ENCODE peak calls at places on chromosome 7, in four cellular contexts. One of them, this sample, is unnamed.

GRCh38 chr7:82419200-82419599 is 24.4 kb downstream of the CACNA2D1 start:
- DNase-seq in fibroblast of lung: no peak
- DNase-seq in lower leg skin: no peak
- DNase-seq in endothelial cell of umbilical vein: no peak
- DNase-seq in this sample: no peak

GRCh38 chr7:100053201-100053600 is 3.6 kb downstream of the ZSCAN21 start:
- DNase-seq in fibroblast of lung: peak
- DNase-seq in lower leg skin: peak
- DNase-seq in endothelial cell of umbilical vein: peak
- DNase-seq in this sample: no peak

GRCh38 chr7:135372222-135372621 is 137.7 kb downstream of the CNOT4 start:
- DNase-seq in fibroblast of lung: no peak
- DNase-seq in lower leg skin: no peak
- DNase-seq in endothelial cell of umbilical vein: no peak
- DNase-seq in this sample: no peak

GRCh38 chr7:99235925-99236324 is 28.0 kb upstream of the KPNA7 start:
- DNase-seq in fibroblast of lung: no peak
- DNase-seq in lower leg skin: no peak
- DNase-seq in endothelial cell of umbilical vein: no peak
- DNase-seq in this sample: no peak

GRCh38 chr7:40551685-40552576 is 417.1 kb downstream of the SUGCT start:
- DNase-seq in fibroblast of lung: peak
- DNase-seq in lower leg skin: no peak
- DNase-seq in endothelial cell of umbilical vein: peak
- DNase-seq in this sample: no peak

GRCh38 chr7:47047384-47047783 is 534.5 kb downstream of the TNS3 start:
- DNase-seq in fibroblast of lung: no peak
- DNase-seq in lower leg skin: peak
- DNase-seq in endothelial cell of umbilical vein: no peak
- DNase-seq in this sample: no peak

GRCh38 chr7:82358009-82358578 is 85.5 kb downstream of the CACNA2D1 start:
- DNase-seq in fibroblast of lung: no peak
- DNase-seq in lower leg skin: no peak
- DNase-seq in endothelial cell of umbilical vein: no peak
- DNase-seq in this sample: no peak

GRCh38 chr7:99379043-99379577 is 4.6 kb downstream of the ARPC1B start:
- DNase-seq in fibroblast of lung: peak
- DNase-seq in lower leg skin: peak
- DNase-seq in endothelial cell of umbilical vein: peak
- DNase-seq in this sample: peak

GRCh38 chr7:131235489-131236317 is 92.0 kb upstream of the MKLN1 start:
- DNase-seq in fibroblast of lung: peak
- DNase-seq in lower leg skin: no peak
- DNase-seq in endothelial cell of umbilical vein: peak
- DNase-seq in this sample: peak

GRCh38 chr7:134892002-134892693 is 94.2 kb upstream of the AGBL3 start:
- DNase-seq in fibroblast of lung: peak
- DNase-seq in lower leg skin: no peak
- DNase-seq in endothelial cell of umbilical vein: no peak
- DNase-seq in this sample: no peak

GRCh38 chr7:24201221-24201620 is 82.8 kb upstream of the NPY start:
- DNase-seq in fibroblast of lung: no peak
- DNase-seq in lower leg skin: no peak
- DNase-seq in endothelial cell of umbilical vein: no peak
- DNase-seq in this sample: no peak

GRCh38 chr7:11373546-11374142 is 400.0 kb downstream of the PHF14 start:
- DNase-seq in fibroblast of lung: peak
- DNase-seq in lower leg skin: no peak
- DNase-seq in endothelial cell of umbilical vein: peak
- DNase-seq in this sample: no peak

GRCh38 chr7:35482231-35482630 is 212.7 kb downstream of the HERPUD2 start:
- DNase-seq in fibroblast of lung: no peak
- DNase-seq in lower leg skin: no peak
- DNase-seq in endothelial cell of umbilical vein: no peak
- DNase-seq in this sample: no peak

GRCh38 chr7:36642010-36642409 is 82.3 kb downstream of the AOAH start:
- DNase-seq in fibroblast of lung: no peak
- DNase-seq in lower leg skin: no peak
- DNase-seq in endothelial cell of umbilical vein: no peak
- DNase-seq in this sample: no peak

GRCh38 chr7:13851756-13852155 is 137.7 kb downstream of the ETV1 start:
- DNase-seq in fibroblast of lung: peak
- DNase-seq in lower leg skin: no peak
- DNase-seq in endothelial cell of umbilical vein: no peak
- DNase-seq in this sample: peak

GRCh38 chr7:37448637-37449331 is at the start of gene ELMO1:
- DNase-seq in fibroblast of lung: peak
- DNase-seq in lower leg skin: peak
- DNase-seq in endothelial cell of umbilical vein: peak
- DNase-seq in this sample: no peak

GRCh38 chr7:149285581-149285975 is 23.6 kb downstream of the ZNF783 start:
- DNase-seq in fibroblast of lung: peak
- DNase-seq in lower leg skin: no peak
- DNase-seq in endothelial cell of umbilical vein: peak
- DNase-seq in this sample: no peak

GRCh38 chr7:70568674-70569334 is 563.1 kb upstream of the GALNT17 start:
- DNase-seq in fibroblast of lung: no peak
- DNase-seq in lower leg skin: no peak
- DNase-seq in endothelial cell of umbilical vein: no peak
- DNase-seq in this sample: no peak

GRCh38 chr7:69620063-69620462 is 21.8 kb downstream of the AUTS2 start:
- DNase-seq in fibroblast of lung: no peak
- DNase-seq in lower leg skin: no peak
- DNase-seq in endothelial cell of umbilical vein: no peak
- DNase-seq in this sample: no peak

GRCh38 chr7:461453-462172 is 58.0 kb downstream of the PDGFA start:
- DNase-seq in fibroblast of lung: no peak
- DNase-seq in lower leg skin: no peak
- DNase-seq in endothelial cell of umbilical vein: peak
- DNase-seq in this sample: no peak

GRCh38 chr7:154888690-154889089 is 114.2 kb downstream of the PAXIP1 start:
- DNase-seq in fibroblast of lung: no peak
- DNase-seq in lower leg skin: no peak
- DNase-seq in endothelial cell of umbilical vein: no peak
- DNase-seq in this sample: no peak

GRCh38 chr7:51351661-51352060 is 35.1 kb upstream of the COBL start:
- DNase-seq in fibroblast of lung: no peak
- DNase-seq in lower leg skin: no peak
- DNase-seq in endothelial cell of umbilical vein: no peak
- DNase-seq in this sample: no peak

GRCh38 chr7:79430391-79430790 is 23.1 kb downstream of the MAGI2 start:
- DNase-seq in fibroblast of lung: no peak
- DNase-seq in lower leg skin: no peak
- DNase-seq in endothelial cell of umbilical vein: no peak
- DNase-seq in this sample: no peak

GRCh38 chr7:107846324-107846723 is 43.3 kb upstream of the SLC26A3 start:
- DNase-seq in fibroblast of lung: no peak
- DNase-seq in lower leg skin: no peak
- DNase-seq in endothelial cell of umbilical vein: no peak
- DNase-seq in this sample: no peak

GRCh38 chr7:25802473-25802872 is 349.5 kb upstream of the NFE2L3 start:
- DNase-seq in fibroblast of lung: no peak
- DNase-seq in lower leg skin: no peak
- DNase-seq in endothelial cell of umbilical vein: no peak
- DNase-seq in this sample: no peak

GRCh38 chr7:40298421-40298820 is 163.6 kb downstream of the SUGCT start:
- DNase-seq in fibroblast of lung: peak
- DNase-seq in lower leg skin: no peak
- DNase-seq in endothelial cell of umbilical vein: peak
- DNase-seq in this sample: peak

GRCh38 chr7:68770649-68771048 is 827.6 kb upstream of the AUTS2 start:
- DNase-seq in fibroblast of lung: no peak
- DNase-seq in lower leg skin: no peak
- DNase-seq in endothelial cell of umbilical vein: no peak
- DNase-seq in this sample: no peak

GRCh38 chr7:84232653-84233052 is 38.1 kb upstream of the SEMA3A start:
- DNase-seq in fibroblast of lung: peak
- DNase-seq in lower leg skin: no peak
- DNase-seq in endothelial cell of umbilical vein: no peak
- DNase-seq in this sample: peak

GRCh38 chr7:83190659-83191389 is 28.1 kb upstream of the PCLO start:
- DNase-seq in fibroblast of lung: no peak
- DNase-seq in lower leg skin: no peak
- DNase-seq in endothelial cell of umbilical vein: no peak
- DNase-seq in this sample: no peak

GRCh38 chr7:95688931-95689453 is 83.4 kb upstream of the DYNC1I1 start:
- DNase-seq in fibroblast of lung: no peak
- DNase-seq in lower leg skin: no peak
- DNase-seq in endothelial cell of umbilical vein: no peak
- DNase-seq in this sample: no peak

GRCh38 chr7:144738708-144739314 is 97.0 kb downstream of the TPK1 start:
- DNase-seq in fibroblast of lung: peak
- DNase-seq in lower leg skin: no peak
- DNase-seq in endothelial cell of umbilical vein: peak
- DNase-seq in this sample: no peak

GRCh38 chr7:151115836-151116418 is 29.7 kb downstream of the AGAP3 start:
- DNase-seq in fibroblast of lung: no peak
- DNase-seq in lower leg skin: peak
- DNase-seq in endothelial cell of umbilical vein: no peak
- DNase-seq in this sample: no peak

GRCh38 chr7:137577184-137577583 is 233.7 kb upstream of the PTN start:
- DNase-seq in fibroblast of lung: no peak
- DNase-seq in lower leg skin: no peak
- DNase-seq in endothelial cell of umbilical vein: no peak
- DNase-seq in this sample: no peak

GRCh38 chr7:64320547-64321495 is 7.1 kb downstream of the ZNF736 start:
- DNase-seq in fibroblast of lung: no peak
- DNase-seq in lower leg skin: no peak
- DNase-seq in endothelial cell of umbilical vein: no peak
- DNase-seq in this sample: no peak

GRCh38 chr7:149459540-149460433 is 1.1 kb downstream of the ZNF777 start:
- DNase-seq in fibroblast of lung: no peak
- DNase-seq in lower leg skin: no peak
- DNase-seq in endothelial cell of umbilical vein: peak
- DNase-seq in this sample: no peak

GRCh38 chr7:158864833-158865232 is 8.5 kb downstream of the DYNC2I1 start:
- DNase-seq in fibroblast of lung: no peak
- DNase-seq in lower leg skin: no peak
- DNase-seq in endothelial cell of umbilical vein: no peak
- DNase-seq in this sample: no peak

GRCh38 chr7:158863611-158864506 is 7.5 kb downstream of the DYNC2I1 start:
- DNase-seq in fibroblast of lung: peak
- DNase-seq in lower leg skin: peak
- DNase-seq in endothelial cell of umbilical vein: peak
- DNase-seq in this sample: peak

GRCh38 chr7:158865977-158866376 is 9.6 kb downstream of the DYNC2I1 start:
- DNase-seq in fibroblast of lung: no peak
- DNase-seq in lower leg skin: no peak
- DNase-seq in endothelial cell of umbilical vein: no peak
- DNase-seq in this sample: no peak

GRCh38 chr7:158865462-158865922 is 9.1 kb downstream of the DYNC2I1 start:
- DNase-seq in fibroblast of lung: no peak
- DNase-seq in lower leg skin: no peak
- DNase-seq in endothelial cell of umbilical vein: peak
- DNase-seq in this sample: no peak

GRCh38 chr7:158864507-158864820 is 8.1 kb downstream of the DYNC2I1 start:
- DNase-seq in fibroblast of lung: no peak
- DNase-seq in lower leg skin: no peak
- DNase-seq in endothelial cell of umbilical vein: no peak
- DNase-seq in this sample: no peak
- H3K4me3 ChIP-seq in fibroblast of lung: peak
- H3K4me3 ChIP-seq in lower leg skin: no peak
- H3K4me3 ChIP-seq in endothelial cell of umbilical vein: no peak
- H3K4me3 ChIP-seq in this sample: no peak

GRCh38 chr7:31478018-31478417 is 35.9 kb upstream of the ITPRID1 start:
- DNase-seq in fibroblast of lung: no peak
- DNase-seq in lower leg skin: no peak
- DNase-seq in endothelial cell of umbilical vein: no peak
- DNase-seq in this sample: no peak

GRCh38 chr7:31478744-31479143 is 35.1 kb upstream of the ITPRID1 start:
- DNase-seq in fibroblast of lung: no peak
- DNase-seq in lower leg skin: no peak
- DNase-seq in endothelial cell of umbilical vein: no peak
- DNase-seq in this sample: no peak

GRCh38 chr7:31476073-31476745 is 37.7 kb upstream of the ITPRID1 start:
- DNase-seq in fibroblast of lung: no peak
- DNase-seq in lower leg skin: no peak
- DNase-seq in endothelial cell of umbilical vein: no peak
- DNase-seq in this sample: no peak
- TF ChIP-seq CTCF in fibroblast of lung: no peak
- TF ChIP-seq CTCF in lower leg skin: no peak
- TF ChIP-seq CTCF in endothelial cell of umbilical vein: no peak
- TF ChIP-seq CTCF in this sample: no peak

DNA sequence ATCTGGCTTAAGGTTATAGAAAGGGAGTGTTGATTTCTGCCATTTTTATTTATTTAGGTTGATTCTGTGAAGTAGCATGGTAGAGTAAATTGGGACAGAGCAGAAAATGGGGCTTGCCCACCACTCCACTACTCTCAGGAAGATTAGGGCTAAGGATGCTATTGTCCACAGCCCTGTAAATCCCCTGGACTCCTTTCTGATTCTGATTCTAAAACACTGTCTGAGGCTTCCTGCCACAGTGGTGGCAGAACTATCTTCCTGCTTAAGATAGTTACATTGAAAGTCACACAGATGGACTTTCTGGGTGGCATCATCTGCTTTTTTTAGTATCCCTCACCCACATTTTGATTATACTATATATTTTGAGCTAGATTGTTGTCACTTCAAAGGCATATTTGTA is 50.0 kb downstream of the SPAM1 start:
- DNase-seq in fibroblast of lung: no peak
- DNase-seq in lower leg skin: no peak
- DNase-seq in endothelial cell of umbilical vein: no peak
- DNase-seq in this sample: no peak
- H3K4me3 ChIP-seq in fibroblast of lung: no peak
- H3K4me3 ChIP-seq in lower leg skin: no peak
- H3K4me3 ChIP-seq in endothelial cell of umbilical vein: no peak
- H3K4me3 ChIP-seq in this sample: no peak

GRCh38 chr7:92639213-92639896 is 49.2 kb upstream of the FAM133B start:
- DNase-seq in fibroblast of lung: no peak
- DNase-seq in lower leg skin: no peak
- DNase-seq in endothelial cell of umbilical vein: no peak
- DNase-seq in this sample: no peak
- TF ChIP-seq CTCF in fibroblast of lung: no peak
- TF ChIP-seq CTCF in lower leg skin: no peak
- TF ChIP-seq CTCF in endothelial cell of umbilical vein: no peak
- TF ChIP-seq CTCF in this sample: no peak